ENCODE peak calls at places on chromosomes 2 and 18, in five cellular contexts. L, D, B, E and Q are unnamed samples.

GRCh38 chr2:231701456-231702373 is 6.6 kb upstream of the PTMA start:
- DNase-seq in L (peak; percentile 64), D (no peak), B (no peak), E (no peak), Q (no peak)

GRCh38 chr2:149166958-149167810 is 128.7 kb downstream of the LYPD6B start:
- DNase-seq in L (peak; percentile 82), D (no peak), B (no peak), E (peak; percentile 10), Q (no peak)

GRCh38 chr2:222927600-222927999 is 66.8 kb downstream of the ACSL3 start:
- DNase-seq in L (no peak), D (no peak), B (no peak), E (no peak), Q (no peak)

GRCh38 chr2:54634564-54635511 is 88.6 kb upstream of the EML6 start:
- DNase-seq in L (no peak), D (peak; percentile 22), B (no peak), E (no peak), Q (no peak)

GRCh38 chr18:9782073-9782857 is 74.2 kb downstream of the RAB31 start:
- DNase-seq in L (peak; percentile 92), D (no peak), B (no peak), E (no peak), Q (no peak)

GRCh38 chr2:68018727-68019126 is 44.1 kb downstream of the C1D start:
- DNase-seq in L (no peak), D (no peak), B (no peak), E (no peak), Q (no peak)

GRCh38 chr2:189954989-189955388 is 107.5 kb downstream of the MSTN start:
- DNase-seq in L (no peak), D (no peak), B (no peak), E (no peak), Q (no peak)

GRCh38 chr2:149877913-149878312 is 290.3 kb upstream of the MMADHC start:
- DNase-seq in L (no peak), D (no peak), B (no peak), E (peak; percentile 13), Q (no peak)

GRCh38 chr2:158659483-158659882 is 135.6 kb upstream of the DAPL1 start:
- DNase-seq in L (no peak), D (no peak), B (no peak), E (no peak), Q (no peak)

GRCh38 chr2:207227062-207227748 is 61.5 kb upstream of the KLF7 start:
- DNase-seq in L (no peak), D (peak; percentile 10), B (no peak), E (no peak), Q (no peak)

DNA sequence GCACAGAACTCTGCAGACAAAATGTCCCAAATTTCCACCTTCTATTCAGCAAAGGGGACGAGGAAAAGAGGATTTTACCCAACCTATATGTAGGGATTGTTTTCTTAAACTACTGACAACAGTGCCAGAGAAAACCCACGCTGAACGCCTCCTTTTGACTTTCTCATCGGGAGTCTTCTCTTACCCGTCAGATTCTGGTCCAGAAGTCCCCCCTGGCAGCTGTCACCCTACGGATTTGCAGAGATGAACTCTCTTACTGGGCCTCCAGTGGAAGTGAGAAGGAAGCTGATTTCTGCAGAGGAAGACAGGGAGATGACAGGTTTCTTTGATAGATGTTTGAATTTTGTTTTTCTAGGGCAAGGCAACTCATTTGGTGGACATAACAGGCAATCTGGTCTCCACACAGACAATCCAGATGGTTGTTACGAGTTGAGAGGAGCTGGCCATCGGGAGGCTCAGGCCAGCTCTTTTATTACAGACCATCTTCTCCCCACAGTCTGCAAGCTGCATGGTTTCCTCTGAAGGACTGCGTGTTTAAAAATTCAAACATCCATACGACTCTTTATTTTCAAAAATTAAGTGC is 804.3 kb downstream of the RNF144A start:
- DNase-seq in L (no peak), D (no peak), B (no peak), E (no peak), Q (no peak)
- TF ChIP-seq POLR2AphosphoS5 in L (no peak), D (no peak), B (no peak), E (no peak), Q (no peak)

GRCh38 chr2:71934320-71934593 is 213.4 kb downstream of the CYP26B1 start:
- DNase-seq in L (no peak), D (no peak), B (peak; percentile 1), E (no peak), Q (no peak)

GRCh38 chr2:71932027-71932779 is 215.5 kb downstream of the CYP26B1 start:
- DNase-seq in L (no peak), D (no peak), B (peak; percentile 1), E (no peak), Q (peak; percentile 52)

GRCh38 chr2:71932780-71933466 is 214.7 kb downstream of the CYP26B1 start:
- DNase-seq in L (no peak), D (no peak), B (peak; percentile 1), E (no peak), Q (no peak)

GRCh38 chr2:71934595-71935263 is 212.9 kb downstream of the CYP26B1 start:
- DNase-seq in L (peak; percentile 58), D (no peak), B (peak; percentile 9), E (no peak), Q (no peak)

GRCh38 chr2:71933467-71934319 is 214.0 kb downstream of the CYP26B1 start:
- DNase-seq in L (no peak), D (no peak), B (peak; percentile 13), E (peak; percentile 28), Q (peak; percentile 61)
- TF ChIP-seq CTCF in L (no peak), D (no peak), B (peak; percentile 31), E (peak; percentile 36), Q (no peak)

DNA sequence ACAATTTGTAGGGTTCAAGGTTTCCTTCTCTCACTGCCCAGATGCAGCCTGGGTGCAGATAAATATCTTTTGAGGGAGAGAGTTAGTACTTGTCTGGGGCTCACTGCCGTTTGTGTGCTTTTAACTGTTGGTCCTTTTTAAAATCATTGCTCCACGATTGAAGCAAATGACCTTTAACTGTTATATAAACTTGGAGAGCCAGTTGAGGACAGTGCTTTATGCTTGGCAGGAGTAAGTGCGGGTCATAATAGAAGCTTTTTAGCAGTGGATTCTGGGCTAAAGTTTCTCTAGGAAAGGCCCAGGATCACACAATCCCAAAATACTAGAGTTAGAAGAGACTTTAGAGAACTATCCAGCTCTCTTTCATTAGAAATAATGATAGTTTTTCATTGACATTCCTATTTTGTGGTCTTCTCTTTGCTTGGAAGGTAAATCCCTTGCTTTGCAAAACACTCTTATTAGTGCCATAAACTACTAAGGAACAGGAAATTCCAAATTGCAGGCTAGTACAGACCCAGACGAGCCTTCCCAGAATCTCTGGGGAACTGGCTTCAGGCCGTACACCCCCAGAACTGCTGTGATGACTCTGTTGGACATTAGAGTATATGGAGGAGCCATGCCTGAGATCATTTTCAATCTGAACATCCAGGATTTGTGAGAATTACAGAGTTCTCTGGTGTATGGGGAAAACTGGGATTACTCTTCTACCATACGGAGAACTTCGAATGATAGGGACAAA is 19.1 kb downstream of the LIMS1 start:
- DNase-seq in L (no peak), D (no peak), B (no peak), E (no peak), Q (no peak)
- TF ChIP-seq POLR2AphosphoS5 in L (no peak), D (no peak), B (no peak), E (no peak), Q (no peak)

DNA sequence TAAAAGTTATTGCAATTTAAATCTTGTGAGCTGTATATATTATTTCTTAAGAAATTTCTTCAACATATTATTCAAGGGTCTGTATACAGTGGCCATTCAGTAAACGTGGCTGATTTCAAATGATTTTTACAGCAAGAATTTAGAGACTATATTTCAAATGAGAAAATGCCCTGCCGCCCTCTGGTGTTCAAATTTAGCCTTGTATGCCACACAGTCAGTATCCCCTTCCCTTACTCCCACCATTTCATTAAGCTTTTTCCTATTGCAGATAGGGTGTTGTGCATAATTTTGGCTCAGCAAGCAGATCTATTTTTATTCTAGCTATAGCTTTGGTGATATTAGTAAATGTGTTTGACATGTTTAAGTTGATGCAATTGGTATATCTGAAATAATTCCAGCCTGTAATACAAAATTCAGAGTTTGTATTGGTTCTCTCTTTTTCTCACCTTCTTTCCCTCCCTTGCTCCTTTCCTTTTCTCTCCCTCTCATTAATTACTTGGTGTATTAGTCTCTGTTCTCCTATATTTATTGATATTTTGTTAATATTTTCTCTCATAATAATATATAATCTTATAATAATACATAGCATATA is 22.8 kb upstream of the SCN7A start:
- DNase-seq in L (peak; percentile 24), D (peak; percentile 14), B (peak; percentile 13), E (no peak), Q (no peak)
- TF ChIP-seq CTCF in L (peak; percentile 41), D (no peak), B (peak; percentile 68), E (peak; percentile 54), Q (peak; percentile 27)

DNA sequence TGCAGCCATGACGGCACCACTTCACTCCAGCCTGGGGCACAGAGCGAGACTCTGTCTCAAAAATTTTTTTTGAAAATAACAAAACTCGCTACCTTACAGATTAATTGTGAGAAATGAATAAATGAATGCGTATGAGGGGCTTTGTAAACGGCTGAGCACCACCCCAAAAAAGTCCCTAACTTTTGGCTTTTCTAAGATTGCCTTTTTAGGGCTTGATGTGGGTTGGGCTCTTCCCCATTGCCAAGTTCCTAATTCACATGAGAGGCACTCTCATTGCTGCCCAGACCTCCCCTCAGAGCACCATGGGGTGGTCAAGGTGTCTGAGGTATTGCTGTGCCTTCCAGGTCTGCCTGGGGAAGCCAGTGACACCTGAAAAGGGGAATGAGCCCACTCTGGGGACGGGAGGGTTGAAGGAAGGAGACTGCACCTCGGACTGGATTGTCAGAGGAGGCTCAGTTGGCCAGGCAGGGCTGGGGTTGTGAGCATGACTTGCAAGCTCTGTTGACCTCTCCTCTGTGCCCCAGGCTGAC is 186.4 kb downstream of the PRKCE start:
- DNase-seq in L (no peak), D (no peak), B (no peak), E (no peak), Q (no peak)
- TF ChIP-seq POLR2AphosphoS5 in L (no peak), D (no peak), B (no peak), E (no peak), Q (no peak)

DNA sequence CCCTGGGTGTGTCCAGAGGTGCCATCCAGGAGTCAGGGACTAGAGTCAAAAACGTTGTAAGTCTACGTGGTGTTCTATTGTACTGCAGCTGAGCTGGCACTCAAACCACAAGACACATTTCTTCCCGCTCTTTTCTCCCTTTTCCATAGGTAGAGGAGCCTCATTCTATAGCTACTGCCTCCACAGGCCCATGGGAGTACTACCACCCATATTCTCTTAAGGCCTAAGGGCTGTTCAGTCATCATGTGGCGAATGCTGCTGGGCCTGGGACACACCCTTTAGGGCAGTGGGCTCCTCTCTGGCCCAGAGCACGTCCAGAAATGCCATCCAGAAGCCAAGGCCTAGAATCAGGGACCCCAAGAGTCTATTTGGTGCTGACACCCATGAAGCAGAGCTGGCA is 1271.7 kb downstream of the CNTNAP5 start:
- DNase-seq in L (no peak), D (no peak), B (no peak), E (no peak), Q (no peak)
- TF ChIP-seq CTCF in L (no peak), D (no peak), B (no peak), E (no peak), Q (no peak)

DNA sequence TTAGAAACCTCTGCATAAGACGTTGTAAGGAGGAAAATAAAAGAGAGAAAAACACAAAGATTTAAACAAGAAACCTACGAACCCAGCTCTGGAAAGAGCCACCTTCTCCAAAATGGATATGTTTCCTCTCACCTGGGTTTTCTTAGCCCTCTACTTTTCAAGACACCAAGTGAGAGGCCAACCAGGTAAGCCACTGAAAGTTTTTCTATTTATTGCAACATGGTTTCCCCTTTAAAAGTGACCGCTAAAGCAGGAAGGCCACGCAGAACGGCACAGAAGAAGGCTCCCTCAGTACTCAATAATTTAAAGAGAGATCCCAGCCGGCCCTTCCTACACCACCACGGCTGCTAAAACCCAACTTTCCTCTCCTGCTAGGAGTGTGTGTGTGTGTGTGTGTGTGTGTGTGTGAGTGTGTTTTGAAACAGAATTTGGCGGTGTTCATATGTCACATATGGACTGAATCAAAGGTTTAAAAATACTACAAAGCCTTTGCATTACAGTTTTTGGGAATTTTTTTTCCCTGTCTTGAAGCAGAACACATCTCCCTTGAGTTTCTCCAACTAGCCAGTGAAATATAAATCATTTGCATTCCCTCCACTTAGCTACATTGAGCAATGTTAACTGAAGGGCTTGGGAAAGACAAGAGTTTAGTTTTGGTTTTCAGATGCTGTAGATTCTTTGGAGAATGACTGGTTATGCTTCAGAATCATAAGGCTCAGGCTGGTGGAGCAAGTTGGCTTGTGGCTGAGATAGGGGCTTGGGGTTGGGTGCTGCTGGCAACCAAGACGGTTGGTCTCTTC is 1.1 kb downstream of the NRP2 start:
- DNase-seq in L (no peak), D (no peak), B (no peak), E (no peak), Q (no peak)
- TF ChIP-seq POLR2AphosphoS5 in L (no peak), D (peak; percentile 71), B (no peak), E (no peak), Q (no peak)